ENCODE peak calls at places on chromosomes 1 and 21, in ten cellular contexts. O, D, Q, U, Z, P, S, Y, L and W are unnamed samples. For H3K36me3, the result is how much of the 10 kb centered on the place peaks cover.

GRCh38 chr1:4935807-4936206 is 281.4 kb downstream of the AJAP1 start:
- DNase-seq in O (no peak), D (no peak), Q (no peak), U (no peak), Z (no peak), P (no peak), S (no peak), Y (no peak), L (no peak), W (no peak)

GRCh38 chr1:234262754-234263105 is 110.5 kb upstream of the COA6 start:
- DNase-seq in O (no peak), D (no peak), Q (no peak), U (peak), Z (no peak), P (no peak), S (no peak), Y (no peak), L (no peak), W (no peak)

GRCh38 chr1:54158071-54158470 is 5.3 kb upstream of the CDCP2 start:
- DNase-seq in O (peak), D (peak), Q (no peak), U (no peak), Z (no peak), P (no peak), S (peak), Y (no peak), L (no peak), W (no peak)

GRCh38 chr1:214901718-214902117 is 180.8 kb upstream of the KCNK2 start:
- DNase-seq in O (no peak), D (no peak), Q (no peak), U (no peak), Z (no peak), P (no peak), S (no peak), Y (no peak), L (peak), W (no peak)

GRCh38 chr1:19203440-19203839 is 6.6 kb downstream of the UBR4 start:
- DNase-seq in O (no peak), D (peak), Q (no peak), U (no peak), Z (no peak), P (no peak), S (no peak), Y (peak), L (peak), W (no peak)

GRCh38 chr21:46142581-46143473 is 12.6 kb downstream of the FTCD start:
- DNase-seq in O (no peak), D (no peak), Q (no peak), U (no peak), Z (no peak), P (no peak), S (no peak), Y (no peak), L (no peak), W (no peak)

GRCh38 chr1:87329051-87329755 is 523 bp downstream of the LMO4 start:
- DNase-seq in O (peak), D (peak), Q (no peak), U (no peak), Z (peak), P (no peak), S (no peak), Y (no peak), L (peak), W (peak)

GRCh38 chr1:36300526-36300925 is 5.6 kb upstream of the SH3D21 start:
- DNase-seq in O (no peak), D (no peak), Q (no peak), U (no peak), Z (no peak), P (no peak), S (no peak), Y (no peak), L (no peak), W (no peak)

GRCh38 chr21:46219591-46220239 is 8.9 kb downstream of the LSS start:
- DNase-seq in O (no peak), D (no peak), Q (peak), U (no peak), Z (no peak), P (no peak), S (no peak), Y (no peak), L (no peak), W (peak)

GRCh38 chr1:117739516-117739915 is 133.7 kb downstream of the TENT5C start:
- DNase-seq in O (no peak), D (no peak), Q (no peak), U (no peak), Z (no peak), P (no peak), S (no peak), Y (no peak), L (no peak), W (no peak)

GRCh38 chr1:117534995-117535467 is 70.8 kb upstream of the TENT5C start:
- DNase-seq in O (peak), D (peak), Q (no peak), U (no peak), Z (no peak), P (peak), S (peak), Y (no peak), L (peak), W (no peak)

GRCh38 chr1:160953030-160953429 is 1.6 kb downstream of the ITLN2 start:
- DNase-seq in O (no peak), D (no peak), Q (no peak), U (no peak), Z (no peak), P (no peak), S (no peak), Y (no peak), L (peak), W (no peak)

GRCh38 chr1:79790950-79791349 is 784.4 kb upstream of the ADGRL4 start:
- DNase-seq in O (no peak), D (no peak), Q (no peak), U (no peak), Z (no peak), P (no peak), S (no peak), Y (no peak), L (no peak), W (no peak)

GRCh38 chr1:198669023-198669698 is 30.3 kb downstream of the PTPRC start:
- DNase-seq in O (no peak), D (no peak), Q (no peak), U (no peak), Z (no peak), P (peak), S (peak), Y (no peak), L (peak), W (no peak)

GRCh38 chr1:10782491-10783244 is 13.8 kb downstream of the CASZ1 start:
- DNase-seq in O (no peak), D (no peak), Q (no peak), U (no peak), Z (no peak), P (no peak), S (no peak), Y (no peak), L (no peak), W (no peak)

GRCh38 chr1:79188371-79188770 is 181.8 kb upstream of the ADGRL4 start:
- DNase-seq in O (no peak), D (no peak), Q (no peak), U (no peak), Z (no peak), P (no peak), S (no peak), Y (peak), L (peak), W (no peak)

GRCh38 chr1:54815086-54815876 is 14.2 kb upstream of the TTC22 start:
- DNase-seq in O (no peak), D (peak), Q (no peak), U (peak), Z (no peak), P (no peak), S (no peak), Y (no peak), L (no peak), W (peak)

GRCh38 chr1:16903054-16903453 is 7.3 kb downstream of the RNU1-2 start:
- DNase-seq in O (no peak), D (no peak), Q (no peak), U (no peak), Z (no peak), P (no peak), S (no peak), Y (no peak), L (no peak), W (no peak)

DNA sequence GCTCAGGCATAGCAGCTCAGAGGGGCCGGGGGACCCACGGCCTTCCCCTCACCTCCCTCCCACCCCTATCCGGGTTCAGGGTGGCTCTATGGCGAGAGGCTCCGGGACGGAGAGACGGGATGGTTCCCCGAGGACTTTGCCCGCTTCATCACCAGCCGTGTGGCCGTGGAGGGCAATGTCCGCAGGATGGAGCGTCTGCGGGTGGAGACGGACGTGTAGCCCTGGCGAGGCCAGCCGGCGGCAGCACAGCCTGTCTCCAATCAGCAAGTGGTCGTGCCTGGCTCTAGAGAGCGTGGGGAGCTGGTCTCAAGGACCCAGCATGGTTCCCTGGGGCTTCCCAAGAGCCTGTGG is 25.9 kb downstream of the ARHGEF16 start:
- DNase-seq in O (peak), D (no peak), Q (no peak), U (no peak), Z (no peak), P (no peak), S (no peak), Y (no peak), L (no peak), W (no peak)
- H3K36me3 ChIP-seq in O (under half), D (under half), Q (under half), U (under half), Z (under half), P (under half), S (under half), Y (under half), L (under half), W (under half)

GRCh38 chr21:37868896-37869295 is 47.4 kb downstream of the KCNJ6 start:
- DNase-seq in O (no peak), D (no peak), Q (no peak), U (no peak), Z (no peak), P (no peak), S (no peak), Y (no peak), L (no peak), W (no peak)
- H3K27ac ChIP-seq in O (no peak), D (no peak), Q (no peak), U (no peak), Z (no peak), P (no peak), S (no peak), Y (no peak), L (no peak), W (no peak)

DNA sequence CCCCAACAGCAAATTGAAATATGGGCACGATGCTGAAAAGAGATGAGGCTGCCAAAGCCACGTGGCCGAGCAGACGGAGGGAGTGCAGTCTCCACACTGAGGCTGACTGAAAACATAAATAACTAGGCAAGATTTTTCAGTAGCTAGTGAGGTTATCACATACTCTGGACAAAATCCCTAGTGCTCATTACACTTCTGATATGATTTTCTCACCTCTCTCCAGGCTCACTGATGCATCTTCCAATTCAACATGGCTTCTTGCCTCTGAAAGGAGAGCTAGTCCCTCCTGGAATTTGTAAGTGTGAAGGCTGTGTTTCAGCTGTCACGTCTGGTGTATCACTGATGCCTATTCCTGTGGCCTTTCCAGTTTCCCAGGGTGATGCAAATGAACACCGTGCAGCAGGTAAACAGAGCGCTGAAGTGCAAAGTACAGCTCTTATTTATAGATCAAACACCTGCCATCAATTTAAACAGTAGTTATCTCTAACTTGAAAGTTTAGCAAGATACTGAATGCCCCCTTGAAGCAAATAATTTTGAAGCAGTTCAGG is 656.1 kb downstream of the KIF26B start:
- DNase-seq in O (no peak), D (no peak), Q (no peak), U (no peak), Z (no peak), P (peak), S (no peak), Y (no peak), L (no peak), W (no peak)
- TF ChIP-seq POLR2AphosphoS5 in O (no peak), D (no peak), Q (no peak), U (no peak), Z (no peak), P (no peak), S (no peak), Y (no peak), L (no peak), W (no peak)

GRCh38 chr1:39573736-39574624 is 2.6 kb downstream of the PABPC4 start:
- DNase-seq in O (no peak), D (no peak), Q (no peak), U (no peak), Z (no peak), P (no peak), S (no peak), Y (no peak), L (peak), W (no peak)

GRCh38 chr1:39576016-39576657 is 453 bp downstream of the PABPC4 start:
- DNase-seq in O (peak), D (peak), Q (no peak), U (no peak), Z (no peak), P (no peak), S (no peak), Y (no peak), L (peak), W (no peak)

GRCh38 chr1:39573097-39573465 is 3.5 kb downstream of the PABPC4 start:
- DNase-seq in O (no peak), D (no peak), Q (no peak), U (no peak), Z (no peak), P (no peak), S (no peak), Y (no peak), L (no peak), W (no peak)

GRCh38 chr1:39574646-39575045 is 1.9 kb downstream of the PABPC4 start:
- DNase-seq in O (peak), D (peak), Q (no peak), U (no peak), Z (no peak), P (no peak), S (no peak), Y (no peak), L (no peak), W (no peak)

DNA sequence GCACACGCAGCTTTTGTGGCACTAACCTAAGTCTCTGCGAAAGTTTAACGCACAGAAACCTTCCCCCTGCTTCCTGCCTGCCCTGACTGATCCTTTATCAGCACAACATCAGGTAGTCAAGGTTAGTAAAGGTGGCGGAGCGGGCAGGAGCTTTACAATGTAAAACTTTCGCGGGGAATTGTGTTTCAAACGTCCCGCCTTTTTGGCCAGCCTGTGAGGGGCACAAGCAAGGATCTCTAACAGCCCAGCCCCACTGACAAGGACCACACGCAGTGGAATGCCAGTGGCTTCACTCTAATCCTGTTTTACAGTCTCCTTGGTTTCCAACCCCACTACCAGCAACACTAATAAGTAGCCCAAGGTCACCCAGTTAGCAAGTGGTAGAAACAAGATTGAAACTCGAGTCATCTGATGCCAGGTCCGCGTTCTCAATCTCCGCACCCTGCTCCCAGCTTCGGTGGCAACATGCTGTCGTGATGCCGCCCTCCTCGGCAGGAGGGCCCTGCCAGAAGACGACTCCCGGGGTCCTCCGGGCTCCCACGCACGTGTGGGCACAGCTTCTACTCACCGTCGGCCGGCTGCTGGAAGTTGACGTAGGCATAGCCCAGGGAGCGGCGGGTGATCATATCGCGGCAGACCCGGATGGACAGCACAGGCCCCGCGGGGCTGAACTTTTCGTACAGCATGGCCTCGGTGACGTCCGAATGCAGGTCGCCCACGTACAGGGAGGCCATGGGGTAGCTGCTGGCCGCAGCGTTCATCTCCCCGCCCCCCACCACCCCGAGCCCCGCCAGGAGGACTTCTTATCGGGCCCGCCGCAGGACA is 1.2 kb downstream of the PABPC4 start:
- DNase-seq in O (peak), D (peak), Q (peak), U (no peak), Z (no peak), P (no peak), S (no peak), Y (no peak), L (peak), W (peak)
- H3K36me3 ChIP-seq in O (under half), D (under half), Q (under half), U (under half), Z (under half), P (under half), S (under half), Y (under half), L (under half), W (under half)

GRCh38 chr1:8023287-8023994 is 2.7 kb downstream of the ERRFI1 start:
- DNase-seq in O (no peak), D (no peak), Q (no peak), U (no peak), Z (no peak), P (no peak), S (no peak), Y (no peak), L (no peak), W (no peak)

GRCh38 chr1:8025061-8025670 is 943 bp downstream of the ERRFI1 start:
- DNase-seq in O (no peak), D (no peak), Q (no peak), U (no peak), Z (no peak), P (no peak), S (no peak), Y (no peak), L (no peak), W (no peak)

GRCh38 chr1:8024329-8024728 is 1.8 kb downstream of the ERRFI1 start:
- DNase-seq in O (no peak), D (no peak), Q (no peak), U (no peak), Z (no peak), P (no peak), S (no peak), Y (no peak), L (no peak), W (no peak)

GRCh38 chr1:8022395-8023286 is 3.5 kb downstream of the ERRFI1 start:
- DNase-seq in O (no peak), D (no peak), Q (no peak), U (no peak), Z (no peak), P (no peak), S (no peak), Y (no peak), L (no peak), W (no peak)

DNA sequence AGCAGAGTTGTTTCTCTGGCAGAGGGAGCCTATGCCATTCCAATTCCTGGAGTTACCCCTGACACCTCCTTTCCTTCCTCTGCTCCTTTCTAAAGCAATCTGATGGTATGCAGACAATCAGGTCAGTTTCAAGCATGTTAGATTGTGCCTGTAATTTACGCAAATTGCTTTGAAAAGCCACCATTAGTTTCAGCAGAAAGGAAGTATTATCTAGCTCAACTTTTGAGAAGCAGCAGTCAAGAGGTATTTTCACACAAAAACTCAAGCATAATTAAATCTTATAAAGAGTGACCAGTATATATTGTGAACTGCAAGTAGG is 2.2 kb downstream of the ERRFI1 start:
- DNase-seq in O (no peak), D (no peak), Q (no peak), U (no peak), Z (no peak), P (no peak), S (no peak), Y (no peak), L (no peak), W (no peak)
- H3K27ac ChIP-seq in O (peak), D (peak), Q (peak), U (peak), Z (peak), P (no peak), S (peak), Y (peak), L (no peak), W (no peak)